ENCODE peak calls at places on chromosomes 3 and 15, in nine cellular contexts. Z, L, C, O, X, K, V, M and U are unnamed samples.

GRCh38 chr3:101850327-101851048 is 1.2 kb downstream of the NFKBIZ start:
- DNase-seq in Z (peak; percentile 71), L (peak; percentile 69), C (no peak), O (no peak), X (no peak), K (no peak), V (no peak), M (no peak), U (peak; percentile 40)

GRCh38 chr15:31483053-31483923 is 156.7 kb downstream of the KLF13 start:
- DNase-seq in Z (peak; percentile 58), L (no peak), C (peak; percentile 69), O (no peak), X (no peak), K (no peak), V (no peak), M (no peak), U (peak; percentile 61)

GRCh38 chr3:191376742-191377141 is 46.4 kb upstream of the UTS2B start:
- DNase-seq in Z (no peak), L (peak; percentile 83), C (no peak), O (no peak), X (no peak), K (no peak), V (peak; percentile 56), M (no peak), U (no peak)

GRCh38 chr3:10338591-10339369 is 17.9 kb upstream of the SEC13 start:
- DNase-seq in Z (no peak), L (no peak), C (no peak), O (no peak), X (no peak), K (no peak), V (no peak), M (no peak), U (no peak)

GRCh38 chr15:81502436-81502835 is 128.4 kb upstream of the TMC3 start:
- DNase-seq in Z (no peak), L (peak; percentile 8), C (no peak), O (no peak), X (no peak), K (no peak), V (no peak), M (no peak), U (no peak)

GRCh38 chr3:42663581-42664442 is 10.3 kb downstream of the ZBTB47 start:
- DNase-seq in Z (no peak), L (no peak), C (no peak), O (no peak), X (no peak), K (no peak), V (no peak), M (no peak), U (no peak)

GRCh38 chr15:67303490-67304363 is 49.1 kb downstream of the IQCH start:
- DNase-seq in Z (peak; percentile 54), L (peak; percentile 24), C (no peak), O (no peak), X (peak; percentile 4), K (peak; percentile 10), V (peak; percentile 14), M (no peak), U (no peak)

GRCh38 chr3:99794485-99794884 is 23.2 kb upstream of the CMSS1 start:
- DNase-seq in Z (no peak), L (no peak), C (no peak), O (no peak), X (no peak), K (no peak), V (no peak), M (no peak), U (no peak)

GRCh38 chr3:65561617-65562016 is 477.1 kb downstream of the MAGI1 start:
- DNase-seq in Z (no peak), L (no peak), C (no peak), O (no peak), X (no peak), K (no peak), V (no peak), M (no peak), U (no peak)

GRCh38 chr3:97910931-97911351 is 61.3 kb downstream of the RIOX2 start:
- DNase-seq in Z (peak; percentile 47), L (no peak), C (no peak), O (no peak), X (no peak), K (no peak), V (no peak), M (no peak), U (no peak)

GRCh38 chr15:27512281-27513001 is 541.5 kb downstream of the GABRG3 start:
- DNase-seq in Z (no peak), L (no peak), C (no peak), O (no peak), X (no peak), K (no peak), V (no peak), M (no peak), U (no peak)

GRCh38 chr15:49898097-49898496 is 220.9 kb downstream of the ATP8B4 start:
- DNase-seq in Z (no peak), L (no peak), C (no peak), O (no peak), X (no peak), K (peak; percentile 7), V (no peak), M (no peak), U (no peak)

GRCh38 chr3:4589475-4590111 is 96.4 kb downstream of the ITPR1 start:
- DNase-seq in Z (no peak), L (no peak), C (no peak), O (no peak), X (no peak), K (no peak), V (no peak), M (no peak), U (no peak)

GRCh38 chr3:78398401-78398800 is 1358.5 kb downstream of the ROBO2 start:
- DNase-seq in Z (no peak), L (no peak), C (no peak), O (no peak), X (no peak), K (no peak), V (no peak), M (no peak), U (no peak)

GRCh38 chr15:67594793-67595192 is 52.3 kb downstream of the MAP2K5 start:
- DNase-seq in Z (no peak), L (no peak), C (no peak), O (no peak), X (no peak), K (no peak), V (no peak), M (no peak), U (no peak)

GRCh38 chr3:128073807-128074206 is 21.6 kb downstream of the SEC61A1 start:
- DNase-seq in Z (no peak), L (no peak), C (no peak), O (no peak), X (no peak), K (no peak), V (no peak), M (no peak), U (no peak)

GRCh38 chr3:189981668-189982067 is 139.0 kb downstream of the P3H2 start:
- DNase-seq in Z (no peak), L (peak; percentile 97), C (no peak), O (no peak), X (peak; percentile 32), K (no peak), V (peak; percentile 87), M (no peak), U (no peak)

GRCh38 chr3:53109822-53110771 is 20.1 kb downstream of the RFT1 start:
- DNase-seq in Z (peak; percentile 84), L (peak; percentile 57), C (peak; percentile 35), O (no peak), X (no peak), K (no peak), V (no peak), M (no peak), U (peak; percentile 20)